ENCODE peak calls at places on chromosomes 11 and 22, in eight cellular contexts. One of them, this sample, is unnamed.

GRCh38 chr11:117936973-117937372 is 7.8 kb upstream of the TMPRSS13 start:
- DNase-seq in A549: no peak
- DNase-seq in AG09319: no peak
- DNase-seq in adrenal gland: no peak
- DNase-seq in endothelial cell: no peak
- DNase-seq in dorsolateral prefrontal cortex: no peak
- DNase-seq in CD4-positive, alpha-beta T cell: no peak
- DNase-seq in psoas muscle: no peak
- DNase-seq in this sample: no peak

GRCh38 chr22:42022162-42022847 is 23.7 kb downstream of the WBP2NL start:
- DNase-seq in A549: peak; percentile 16
- DNase-seq in AG09319: no peak
- DNase-seq in adrenal gland: no peak
- DNase-seq in endothelial cell: no peak
- DNase-seq in dorsolateral prefrontal cortex: no peak
- DNase-seq in CD4-positive, alpha-beta T cell: no peak
- DNase-seq in psoas muscle: no peak
- DNase-seq in this sample: no peak

GRCh38 chr11:34830648-34831047 is 85.5 kb downstream of the APIP start:
- DNase-seq in A549: no peak
- DNase-seq in AG09319: no peak
- DNase-seq in adrenal gland: peak; percentile 53
- DNase-seq in endothelial cell: no peak
- DNase-seq in dorsolateral prefrontal cortex: peak; percentile 28
- DNase-seq in CD4-positive, alpha-beta T cell: no peak
- DNase-seq in psoas muscle: no peak
- DNase-seq in this sample: no peak

GRCh38 chr22:27139935-27140493 is 482.6 kb downstream of the MIAT start:
- DNase-seq in A549: peak; percentile 68
- DNase-seq in AG09319: no peak
- DNase-seq in adrenal gland: peak; percentile 29
- DNase-seq in endothelial cell: no peak
- DNase-seq in dorsolateral prefrontal cortex: no peak
- DNase-seq in CD4-positive, alpha-beta T cell: no peak
- DNase-seq in psoas muscle: no peak
- DNase-seq in this sample: no peak

GRCh38 chr11:115930886-115931537 is 426.8 kb upstream of the CADM1 start:
- DNase-seq in A549: no peak
- DNase-seq in AG09319: no peak
- DNase-seq in adrenal gland: no peak
- DNase-seq in endothelial cell: no peak
- DNase-seq in dorsolateral prefrontal cortex: no peak
- DNase-seq in CD4-positive, alpha-beta T cell: no peak
- DNase-seq in psoas muscle: no peak
- DNase-seq in this sample: peak; percentile 81

GRCh38 chr11:118671254-118671653 is 8.2 kb downstream of the TREH start:
- DNase-seq in A549: no peak
- DNase-seq in AG09319: no peak
- DNase-seq in adrenal gland: no peak
- DNase-seq in endothelial cell: no peak
- DNase-seq in dorsolateral prefrontal cortex: no peak
- DNase-seq in CD4-positive, alpha-beta T cell: no peak
- DNase-seq in psoas muscle: no peak
- DNase-seq in this sample: no peak

GRCh38 chr22:26460202-26460601 is 23.4 kb downstream of the HPS4 start:
- DNase-seq in A549: no peak
- DNase-seq in AG09319: no peak
- DNase-seq in adrenal gland: no peak
- DNase-seq in endothelial cell: no peak
- DNase-seq in dorsolateral prefrontal cortex: no peak
- DNase-seq in CD4-positive, alpha-beta T cell: no peak
- DNase-seq in psoas muscle: no peak
- DNase-seq in this sample: no peak

GRCh38 chr11:123166095-123166559 is 28.9 kb downstream of the CLMP start:
- DNase-seq in A549: peak; percentile 32
- DNase-seq in AG09319: no peak
- DNase-seq in adrenal gland: peak; percentile 28
- DNase-seq in endothelial cell: peak; percentile 69
- DNase-seq in dorsolateral prefrontal cortex: no peak
- DNase-seq in CD4-positive, alpha-beta T cell: no peak
- DNase-seq in psoas muscle: no peak
- DNase-seq in this sample: no peak

GRCh38 chr22:22103078-22103593 is 120.5 kb upstream of the TOP3B start:
- DNase-seq in A549: peak; percentile 18
- DNase-seq in AG09319: no peak
- DNase-seq in adrenal gland: no peak
- DNase-seq in endothelial cell: peak; percentile 62
- DNase-seq in dorsolateral prefrontal cortex: no peak
- DNase-seq in CD4-positive, alpha-beta T cell: no peak
- DNase-seq in psoas muscle: no peak
- DNase-seq in this sample: no peak

GRCh38 chr11:14443642-14444041 is 56.0 kb downstream of the COPB1 start:
- DNase-seq in A549: peak; percentile 54
- DNase-seq in AG09319: no peak
- DNase-seq in adrenal gland: peak; percentile 85
- DNase-seq in endothelial cell: no peak
- DNase-seq in dorsolateral prefrontal cortex: no peak
- DNase-seq in CD4-positive, alpha-beta T cell: no peak
- DNase-seq in psoas muscle: no peak
- DNase-seq in this sample: no peak

GRCh38 chr11:105245781-105246315 is 106.3 kb upstream of the CARD18 start:
- DNase-seq in A549: no peak
- DNase-seq in AG09319: no peak
- DNase-seq in adrenal gland: no peak
- DNase-seq in endothelial cell: no peak
- DNase-seq in dorsolateral prefrontal cortex: no peak
- DNase-seq in CD4-positive, alpha-beta T cell: no peak
- DNase-seq in psoas muscle: no peak
- DNase-seq in this sample: no peak

GRCh38 chr11:86523738-86524602 is 148.4 kb downstream of the ME3 start:
- DNase-seq in A549: peak; percentile 98
- DNase-seq in AG09319: peak; percentile 65
- DNase-seq in adrenal gland: peak; percentile 61
- DNase-seq in endothelial cell: no peak
- DNase-seq in dorsolateral prefrontal cortex: no peak
- DNase-seq in CD4-positive, alpha-beta T cell: no peak
- DNase-seq in psoas muscle: no peak
- DNase-seq in this sample: no peak

GRCh38 chr11:96162816-96163499 is 180.0 kb downstream of the MAML2 start:
- DNase-seq in A549: no peak
- DNase-seq in AG09319: peak; percentile 86
- DNase-seq in adrenal gland: peak; percentile 22
- DNase-seq in endothelial cell: no peak
- DNase-seq in dorsolateral prefrontal cortex: no peak
- DNase-seq in CD4-positive, alpha-beta T cell: no peak
- DNase-seq in psoas muscle: no peak
- DNase-seq in this sample: no peak

GRCh38 chr11:101442936-101443521 is 140.8 kb downstream of the TRPC6 start:
- DNase-seq in A549: no peak
- DNase-seq in AG09319: no peak
- DNase-seq in adrenal gland: no peak
- DNase-seq in endothelial cell: no peak
- DNase-seq in dorsolateral prefrontal cortex: no peak
- DNase-seq in CD4-positive, alpha-beta T cell: no peak
- DNase-seq in psoas muscle: no peak
- DNase-seq in this sample: no peak

GRCh38 chr11:133832096-133833081 is 12.9 kb downstream of the SPATA19 start:
- DNase-seq in A549: no peak
- DNase-seq in AG09319: no peak
- DNase-seq in adrenal gland: no peak
- DNase-seq in endothelial cell: no peak
- DNase-seq in dorsolateral prefrontal cortex: no peak
- DNase-seq in CD4-positive, alpha-beta T cell: no peak
- DNase-seq in psoas muscle: no peak
- DNase-seq in this sample: no peak

GRCh38 chr22:37165066-37165465 is 15.3 kb upstream of the IL2RB start:
- DNase-seq in A549: no peak
- DNase-seq in AG09319: no peak
- DNase-seq in adrenal gland: no peak
- DNase-seq in endothelial cell: no peak
- DNase-seq in dorsolateral prefrontal cortex: no peak
- DNase-seq in CD4-positive, alpha-beta T cell: no peak
- DNase-seq in psoas muscle: no peak
- DNase-seq in this sample: no peak

GRCh38 chr11:101617735-101618332 is 34.0 kb upstream of the TRPC6 start:
- DNase-seq in A549: no peak
- DNase-seq in AG09319: no peak
- DNase-seq in adrenal gland: no peak
- DNase-seq in endothelial cell: no peak
- DNase-seq in dorsolateral prefrontal cortex: no peak
- DNase-seq in CD4-positive, alpha-beta T cell: no peak
- DNase-seq in psoas muscle: no peak
- DNase-seq in this sample: no peak

GRCh38 chr22:21974058-21974649 is 8.4 kb downstream of the TOP3B start:
- DNase-seq in A549: no peak
- DNase-seq in AG09319: no peak
- DNase-seq in adrenal gland: no peak
- DNase-seq in endothelial cell: no peak
- DNase-seq in dorsolateral prefrontal cortex: no peak
- DNase-seq in CD4-positive, alpha-beta T cell: no peak
- DNase-seq in psoas muscle: no peak
- DNase-seq in this sample: no peak

DNA sequence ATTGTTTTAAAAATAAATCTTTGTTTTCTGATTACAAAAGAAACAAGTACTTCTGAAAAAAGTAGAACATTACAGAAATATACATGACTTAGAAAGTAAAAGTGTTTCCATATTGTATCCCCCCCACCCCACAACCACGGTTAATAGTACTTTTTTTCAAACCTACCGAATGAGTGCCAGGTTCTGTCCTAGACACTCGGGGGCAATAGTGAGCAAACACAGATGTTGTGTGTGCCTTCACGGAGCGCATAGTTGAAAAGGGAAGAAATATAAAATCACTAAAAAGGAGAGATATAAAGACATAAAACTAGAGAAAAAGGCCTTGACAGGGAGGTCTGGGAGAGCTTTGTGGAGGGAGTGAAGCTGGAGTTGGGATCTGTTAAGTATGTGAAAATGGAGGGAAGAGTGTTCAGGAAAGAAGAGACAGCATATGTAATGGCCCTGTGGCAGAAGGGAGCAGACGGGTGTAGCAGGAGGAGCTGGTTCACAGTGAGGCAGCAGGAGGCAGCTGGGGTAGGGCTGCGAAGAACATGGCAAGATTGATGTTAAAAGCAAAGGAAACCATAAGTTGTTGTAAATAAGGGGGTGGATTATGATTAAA is 42.1 kb upstream of the ALX4 start:
- DNase-seq in A549: peak; percentile 11
- DNase-seq in AG09319: no peak
- DNase-seq in adrenal gland: no peak
- DNase-seq in endothelial cell: no peak
- DNase-seq in dorsolateral prefrontal cortex: no peak
- DNase-seq in CD4-positive, alpha-beta T cell: no peak
- DNase-seq in psoas muscle: no peak
- DNase-seq in this sample: no peak
- TF ChIP-seq CTCF in A549: peak; percentile 38
- TF ChIP-seq CTCF in AG09319: no peak
- TF ChIP-seq CTCF in adrenal gland: no peak
- TF ChIP-seq CTCF in endothelial cell: peak; percentile 21
- TF ChIP-seq CTCF in dorsolateral prefrontal cortex: no peak
- TF ChIP-seq CTCF in CD4-positive, alpha-beta T cell: no peak
- TF ChIP-seq CTCF in psoas muscle: no peak
- TF ChIP-seq CTCF in this sample: no peak

DNA sequence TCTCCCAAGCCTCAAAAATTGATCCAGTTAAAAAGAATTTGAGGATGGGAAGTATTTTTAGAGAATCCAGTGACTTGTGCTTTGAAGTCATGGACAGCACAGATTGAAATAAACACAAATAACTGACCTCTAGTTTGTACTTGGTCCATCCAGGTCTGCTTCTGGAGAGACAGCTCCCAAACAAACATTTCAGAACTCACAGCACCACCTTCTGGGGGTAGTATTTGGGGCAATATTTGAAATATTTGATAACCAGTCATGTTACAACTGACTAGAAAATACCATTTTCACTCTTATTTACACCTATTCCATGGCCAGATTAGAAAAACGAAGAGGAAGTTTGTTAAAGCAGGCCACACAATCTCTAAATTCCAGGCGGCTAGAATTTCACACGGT is 56.2 kb downstream of the CTSC start:
- DNase-seq in A549: peak; percentile 11
- DNase-seq in AG09319: no peak
- DNase-seq in adrenal gland: no peak
- DNase-seq in endothelial cell: peak; percentile 5
- DNase-seq in dorsolateral prefrontal cortex: no peak
- DNase-seq in CD4-positive, alpha-beta T cell: no peak
- DNase-seq in psoas muscle: no peak
- DNase-seq in this sample: no peak
- TF ChIP-seq CTCF in A549: peak; percentile 26
- TF ChIP-seq CTCF in AG09319: peak; percentile 30
- TF ChIP-seq CTCF in adrenal gland: peak; percentile 38
- TF ChIP-seq CTCF in endothelial cell: no peak
- TF ChIP-seq CTCF in dorsolateral prefrontal cortex: no peak
- TF ChIP-seq CTCF in CD4-positive, alpha-beta T cell: no peak
- TF ChIP-seq CTCF in psoas muscle: peak; percentile 4
- TF ChIP-seq CTCF in this sample: no peak

DNA sequence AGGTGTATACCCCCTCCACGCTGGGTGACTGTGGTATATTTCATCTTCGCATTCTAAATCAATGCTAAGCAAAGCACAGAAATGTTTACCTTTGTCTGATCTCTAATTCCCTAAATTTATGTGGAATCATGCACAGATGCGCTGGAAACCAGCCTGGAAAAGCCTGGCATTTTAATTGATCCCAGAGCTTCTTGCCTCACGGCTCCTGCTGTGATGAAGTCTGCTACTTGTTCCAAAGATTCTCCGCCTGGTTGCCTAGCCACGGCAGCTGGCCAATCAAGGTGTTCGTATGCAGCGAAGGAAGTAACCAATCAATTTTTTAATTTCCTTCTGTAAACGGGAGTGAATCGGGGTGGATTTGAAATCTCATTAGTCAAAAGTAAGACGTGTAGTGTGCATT is 133.8 kb downstream of the FANCF start:
- DNase-seq in A549: no peak
- DNase-seq in AG09319: peak; percentile 65
- DNase-seq in adrenal gland: no peak
- DNase-seq in endothelial cell: no peak
- DNase-seq in dorsolateral prefrontal cortex: peak; percentile 50
- DNase-seq in CD4-positive, alpha-beta T cell: no peak
- DNase-seq in psoas muscle: no peak
- DNase-seq in this sample: no peak
- TF ChIP-seq CTCF in A549: no peak
- TF ChIP-seq CTCF in AG09319: no peak
- TF ChIP-seq CTCF in adrenal gland: no peak
- TF ChIP-seq CTCF in endothelial cell: no peak
- TF ChIP-seq CTCF in dorsolateral prefrontal cortex: no peak
- TF ChIP-seq CTCF in CD4-positive, alpha-beta T cell: no peak
- TF ChIP-seq CTCF in psoas muscle: no peak
- TF ChIP-seq CTCF in this sample: no peak

DNA sequence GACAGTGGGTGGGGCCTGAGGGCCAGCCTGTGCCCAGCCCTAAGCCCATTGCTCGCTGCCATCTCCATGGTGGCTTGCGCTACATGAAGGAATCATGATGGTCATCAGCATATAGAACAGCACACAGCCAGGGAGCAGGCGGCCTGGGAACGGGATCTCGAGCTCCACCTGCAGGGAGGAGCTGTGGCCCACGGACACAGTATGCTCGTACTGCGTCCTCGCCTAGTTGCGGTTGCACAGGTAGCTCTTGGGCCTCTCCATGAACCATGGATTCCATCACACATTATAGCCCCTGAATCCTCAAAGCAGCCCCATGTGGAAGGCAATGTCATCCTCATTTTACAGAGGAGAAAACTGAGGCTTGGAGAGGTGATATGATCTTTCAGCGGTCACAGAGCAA is 15.1 kb downstream of the SEC14L4 start:
- DNase-seq in A549: no peak
- DNase-seq in AG09319: no peak
- DNase-seq in adrenal gland: no peak
- DNase-seq in endothelial cell: no peak
- DNase-seq in dorsolateral prefrontal cortex: no peak
- DNase-seq in CD4-positive, alpha-beta T cell: no peak
- DNase-seq in psoas muscle: no peak
- DNase-seq in this sample: no peak
- TF ChIP-seq CTCF in A549: no peak
- TF ChIP-seq CTCF in AG09319: no peak
- TF ChIP-seq CTCF in adrenal gland: no peak
- TF ChIP-seq CTCF in endothelial cell: no peak
- TF ChIP-seq CTCF in dorsolateral prefrontal cortex: no peak
- TF ChIP-seq CTCF in CD4-positive, alpha-beta T cell: no peak
- TF ChIP-seq CTCF in psoas muscle: no peak
- TF ChIP-seq CTCF in this sample: no peak